ENCODE peak calls at places on chromosomes 5 and 9, in seven cellular contexts. One of them, this sample, is unnamed.

GRCh38 chr5:1636981-1637638 is 113.3 kb upstream of the LPCAT1 start:
- DNase-seq in tibial artery: no peak
- DNase-seq in CD8-positive, alpha-beta memory T cell: no peak
- DNase-seq in naive thymus-derived CD4-positive, alpha-beta T cell: no peak
- DNase-seq in pancreas: no peak
- DNase-seq in PC-9: no peak
- DNase-seq in right cardiac atrium: no peak
- DNase-seq in this sample: no peak

GRCh38 chr5:142063878-142064331 is 44.7 kb upstream of the NDFIP1 start:
- DNase-seq in tibial artery: peak
- DNase-seq in CD8-positive, alpha-beta memory T cell: peak
- DNase-seq in naive thymus-derived CD4-positive, alpha-beta T cell: no peak
- DNase-seq in pancreas: peak
- DNase-seq in PC-9: no peak
- DNase-seq in right cardiac atrium: peak
- DNase-seq in this sample: peak

GRCh38 chr5:168362097-168362885 is 70.8 kb downstream of the WWC1 start:
- DNase-seq in tibial artery: peak
- DNase-seq in CD8-positive, alpha-beta memory T cell: no peak
- DNase-seq in naive thymus-derived CD4-positive, alpha-beta T cell: no peak
- DNase-seq in pancreas: no peak
- DNase-seq in PC-9: no peak
- DNase-seq in right cardiac atrium: no peak
- DNase-seq in this sample: no peak

GRCh38 chr9:5389109-5389732 is 48.5 kb downstream of the PLGRKT start:
- DNase-seq in tibial artery: no peak
- DNase-seq in CD8-positive, alpha-beta memory T cell: no peak
- DNase-seq in naive thymus-derived CD4-positive, alpha-beta T cell: peak
- DNase-seq in pancreas: no peak
- DNase-seq in PC-9: no peak
- DNase-seq in right cardiac atrium: no peak
- DNase-seq in this sample: no peak

GRCh38 chr5:83967417-83967816 is 246.8 kb upstream of the HAPLN1 start:
- DNase-seq in tibial artery: no peak
- DNase-seq in CD8-positive, alpha-beta memory T cell: no peak
- DNase-seq in naive thymus-derived CD4-positive, alpha-beta T cell: no peak
- DNase-seq in pancreas: no peak
- DNase-seq in PC-9: no peak
- DNase-seq in right cardiac atrium: no peak
- DNase-seq in this sample: no peak

GRCh38 chr9:135287627-135288026 is 192.0 kb upstream of the PPP1R26 start:
- DNase-seq in tibial artery: no peak
- DNase-seq in CD8-positive, alpha-beta memory T cell: no peak
- DNase-seq in naive thymus-derived CD4-positive, alpha-beta T cell: no peak
- DNase-seq in pancreas: peak
- DNase-seq in PC-9: no peak
- DNase-seq in right cardiac atrium: no peak
- DNase-seq in this sample: no peak

GRCh38 chr5:66894480-66895240 is 298.5 kb downstream of the MAST4 start:
- DNase-seq in tibial artery: no peak
- DNase-seq in CD8-positive, alpha-beta memory T cell: no peak
- DNase-seq in naive thymus-derived CD4-positive, alpha-beta T cell: no peak
- DNase-seq in pancreas: no peak
- DNase-seq in PC-9: no peak
- DNase-seq in right cardiac atrium: no peak
- DNase-seq in this sample: no peak

GRCh38 chr9:124285903-124286291 is 28.1 kb downstream of the NEK6 start:
- DNase-seq in tibial artery: peak
- DNase-seq in CD8-positive, alpha-beta memory T cell: no peak
- DNase-seq in naive thymus-derived CD4-positive, alpha-beta T cell: peak
- DNase-seq in pancreas: no peak
- DNase-seq in PC-9: no peak
- DNase-seq in right cardiac atrium: peak
- DNase-seq in this sample: no peak

GRCh38 chr5:41794478-41794877 is 75.7 kb downstream of the OXCT1 start:
- DNase-seq in tibial artery: no peak
- DNase-seq in CD8-positive, alpha-beta memory T cell: no peak
- DNase-seq in naive thymus-derived CD4-positive, alpha-beta T cell: no peak
- DNase-seq in pancreas: no peak
- DNase-seq in PC-9: peak
- DNase-seq in right cardiac atrium: no peak
- DNase-seq in this sample: no peak

GRCh38 chr9:13149454-13149853 is 130.0 kb downstream of the MPDZ start:
- DNase-seq in tibial artery: no peak
- DNase-seq in CD8-positive, alpha-beta memory T cell: no peak
- DNase-seq in naive thymus-derived CD4-positive, alpha-beta T cell: no peak
- DNase-seq in pancreas: no peak
- DNase-seq in PC-9: no peak
- DNase-seq in right cardiac atrium: peak
- DNase-seq in this sample: no peak

GRCh38 chr9:119963798-119964372 is 594.6 kb upstream of the BRINP1 start:
- DNase-seq in tibial artery: no peak
- DNase-seq in CD8-positive, alpha-beta memory T cell: no peak
- DNase-seq in naive thymus-derived CD4-positive, alpha-beta T cell: no peak
- DNase-seq in pancreas: no peak
- DNase-seq in PC-9: peak
- DNase-seq in right cardiac atrium: no peak
- DNase-seq in this sample: no peak

GRCh38 chr5:142984016-142984415 is 213.8 kb downstream of the ARHGAP26 start:
- DNase-seq in tibial artery: no peak
- DNase-seq in CD8-positive, alpha-beta memory T cell: no peak
- DNase-seq in naive thymus-derived CD4-positive, alpha-beta T cell: no peak
- DNase-seq in pancreas: no peak
- DNase-seq in PC-9: no peak
- DNase-seq in right cardiac atrium: no peak
- DNase-seq in this sample: no peak

GRCh38 chr9:33884856-33885701 is 68.1 kb downstream of the UBE2R2 start:
- DNase-seq in tibial artery: no peak
- DNase-seq in CD8-positive, alpha-beta memory T cell: no peak
- DNase-seq in naive thymus-derived CD4-positive, alpha-beta T cell: no peak
- DNase-seq in pancreas: no peak
- DNase-seq in PC-9: peak
- DNase-seq in right cardiac atrium: peak
- DNase-seq in this sample: no peak

GRCh38 chr5:13580058-13580457 is 364.4 kb downstream of the DNAH5 start:
- DNase-seq in tibial artery: no peak
- DNase-seq in CD8-positive, alpha-beta memory T cell: no peak
- DNase-seq in naive thymus-derived CD4-positive, alpha-beta T cell: no peak
- DNase-seq in pancreas: no peak
- DNase-seq in PC-9: no peak
- DNase-seq in right cardiac atrium: no peak
- DNase-seq in this sample: no peak

GRCh38 chr9:20579544-20580309 is 42.6 kb downstream of the MLLT3 start:
- DNase-seq in tibial artery: no peak
- DNase-seq in CD8-positive, alpha-beta memory T cell: no peak
- DNase-seq in naive thymus-derived CD4-positive, alpha-beta T cell: no peak
- DNase-seq in pancreas: no peak
- DNase-seq in PC-9: no peak
- DNase-seq in right cardiac atrium: no peak
- DNase-seq in this sample: no peak

GRCh38 chr5:165161204-165161603 is 1655.8 kb downstream of the MAT2B start:
- DNase-seq in tibial artery: no peak
- DNase-seq in CD8-positive, alpha-beta memory T cell: no peak
- DNase-seq in naive thymus-derived CD4-positive, alpha-beta T cell: no peak
- DNase-seq in pancreas: no peak
- DNase-seq in PC-9: no peak
- DNase-seq in right cardiac atrium: no peak
- DNase-seq in this sample: no peak

GRCh38 chr9:8769153-8769552 is 969.6 kb upstream of the DMAC1 start:
- DNase-seq in tibial artery: no peak
- DNase-seq in CD8-positive, alpha-beta memory T cell: no peak
- DNase-seq in naive thymus-derived CD4-positive, alpha-beta T cell: no peak
- DNase-seq in pancreas: no peak
- DNase-seq in PC-9: no peak
- DNase-seq in right cardiac atrium: no peak
- DNase-seq in this sample: no peak

GRCh38 chr9:129624168-129624759 is 1.7 kb upstream of the NTMT1 start:
- DNase-seq in tibial artery: peak
- DNase-seq in CD8-positive, alpha-beta memory T cell: peak
- DNase-seq in naive thymus-derived CD4-positive, alpha-beta T cell: peak
- DNase-seq in pancreas: peak
- DNase-seq in PC-9: peak
- DNase-seq in right cardiac atrium: no peak
- DNase-seq in this sample: peak

GRCh38 chr5:7015586-7016256 is 302.5 kb downstream of the TENT4A start:
- DNase-seq in tibial artery: no peak
- DNase-seq in CD8-positive, alpha-beta memory T cell: no peak
- DNase-seq in naive thymus-derived CD4-positive, alpha-beta T cell: no peak
- DNase-seq in pancreas: no peak
- DNase-seq in PC-9: peak
- DNase-seq in right cardiac atrium: no peak
- DNase-seq in this sample: no peak

GRCh38 chr9:88033303-88033702 is 59.0 kb upstream of the CDK20 start:
- DNase-seq in tibial artery: no peak
- DNase-seq in CD8-positive, alpha-beta memory T cell: no peak
- DNase-seq in naive thymus-derived CD4-positive, alpha-beta T cell: no peak
- DNase-seq in pancreas: no peak
- DNase-seq in PC-9: no peak
- DNase-seq in right cardiac atrium: no peak
- DNase-seq in this sample: no peak
- H3K27ac ChIP-seq in tibial artery: no peak
- H3K27ac ChIP-seq in CD8-positive, alpha-beta memory T cell: no peak
- H3K27ac ChIP-seq in naive thymus-derived CD4-positive, alpha-beta T cell: no peak
- H3K27ac ChIP-seq in pancreas: no peak
- H3K27ac ChIP-seq in PC-9: no peak
- H3K27ac ChIP-seq in right cardiac atrium: no peak
- H3K27ac ChIP-seq in this sample: no peak

DNA sequence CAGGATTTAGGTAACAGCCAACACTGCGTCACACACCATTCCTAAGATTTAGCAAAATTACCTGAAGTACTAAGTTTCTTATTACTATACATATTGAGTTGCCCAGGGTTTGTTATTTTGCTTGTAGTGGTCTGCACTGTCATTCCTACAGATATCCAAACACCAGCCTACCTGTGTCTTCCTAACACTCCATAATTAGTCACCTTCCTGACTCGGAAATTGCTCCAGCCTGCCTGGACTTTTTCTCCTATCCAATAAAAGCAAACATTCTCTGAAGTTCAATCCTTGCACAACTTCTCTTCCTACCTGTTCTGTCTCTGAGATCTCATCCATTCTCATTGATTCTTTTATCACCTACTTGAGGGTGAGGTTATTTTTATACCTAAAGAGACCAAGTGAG is 243.9 kb downstream of the NR2F1-AS1 start:
- DNase-seq in tibial artery: no peak
- DNase-seq in CD8-positive, alpha-beta memory T cell: no peak
- DNase-seq in naive thymus-derived CD4-positive, alpha-beta T cell: no peak
- DNase-seq in pancreas: no peak
- DNase-seq in PC-9: no peak
- DNase-seq in right cardiac atrium: no peak
- DNase-seq in this sample: no peak
- H3K27ac ChIP-seq in tibial artery: no peak
- H3K27ac ChIP-seq in CD8-positive, alpha-beta memory T cell: no peak
- H3K27ac ChIP-seq in naive thymus-derived CD4-positive, alpha-beta T cell: no peak
- H3K27ac ChIP-seq in pancreas: no peak
- H3K27ac ChIP-seq in PC-9: no peak
- H3K27ac ChIP-seq in right cardiac atrium: no peak
- H3K27ac ChIP-seq in this sample: no peak

GRCh38 chr9:92608221-92609141 is 61.5 kb downstream of the IPPK start:
- DNase-seq in tibial artery: peak
- DNase-seq in CD8-positive, alpha-beta memory T cell: no peak
- DNase-seq in naive thymus-derived CD4-positive, alpha-beta T cell: no peak
- DNase-seq in pancreas: no peak
- DNase-seq in PC-9: no peak
- DNase-seq in right cardiac atrium: peak
- DNase-seq in this sample: no peak

GRCh38 chr9:92610470-92611420 is 59.2 kb downstream of the IPPK start:
- DNase-seq in tibial artery: no peak
- DNase-seq in CD8-positive, alpha-beta memory T cell: no peak
- DNase-seq in naive thymus-derived CD4-positive, alpha-beta T cell: no peak
- DNase-seq in pancreas: no peak
- DNase-seq in PC-9: no peak
- DNase-seq in right cardiac atrium: no peak
- DNase-seq in this sample: no peak

GRCh38 chr9:92607088-92607487 is 62.8 kb downstream of the IPPK start:
- DNase-seq in tibial artery: no peak
- DNase-seq in CD8-positive, alpha-beta memory T cell: no peak
- DNase-seq in naive thymus-derived CD4-positive, alpha-beta T cell: no peak
- DNase-seq in pancreas: no peak
- DNase-seq in PC-9: no peak
- DNase-seq in right cardiac atrium: no peak
- DNase-seq in this sample: no peak

GRCh38 chr9:92607773-92608172 is 62.2 kb downstream of the IPPK start:
- DNase-seq in tibial artery: no peak
- DNase-seq in CD8-positive, alpha-beta memory T cell: no peak
- DNase-seq in naive thymus-derived CD4-positive, alpha-beta T cell: no peak
- DNase-seq in pancreas: no peak
- DNase-seq in PC-9: no peak
- DNase-seq in right cardiac atrium: no peak
- DNase-seq in this sample: no peak

GRCh38 chr9:92609142-92609500 is 60.8 kb downstream of the IPPK start:
- DNase-seq in tibial artery: no peak
- DNase-seq in CD8-positive, alpha-beta memory T cell: no peak
- DNase-seq in naive thymus-derived CD4-positive, alpha-beta T cell: no peak
- DNase-seq in pancreas: no peak
- DNase-seq in PC-9: no peak
- DNase-seq in right cardiac atrium: no peak
- DNase-seq in this sample: no peak
- H3K27ac ChIP-seq in tibial artery: peak
- H3K27ac ChIP-seq in CD8-positive, alpha-beta memory T cell: no peak
- H3K27ac ChIP-seq in naive thymus-derived CD4-positive, alpha-beta T cell: no peak
- H3K27ac ChIP-seq in pancreas: no peak
- H3K27ac ChIP-seq in PC-9: no peak
- H3K27ac ChIP-seq in right cardiac atrium: peak
- H3K27ac ChIP-seq in this sample: no peak

GRCh38 chr9:16579872-16580432 is 290.5 kb downstream of the BNC2 start:
- DNase-seq in tibial artery: no peak
- DNase-seq in CD8-positive, alpha-beta memory T cell: no peak
- DNase-seq in naive thymus-derived CD4-positive, alpha-beta T cell: no peak
- DNase-seq in pancreas: no peak
- DNase-seq in PC-9: no peak
- DNase-seq in right cardiac atrium: no peak
- DNase-seq in this sample: no peak

GRCh38 chr9:16575142-16575877 is 295.2 kb downstream of the BNC2 start:
- DNase-seq in tibial artery: no peak
- DNase-seq in CD8-positive, alpha-beta memory T cell: no peak
- DNase-seq in naive thymus-derived CD4-positive, alpha-beta T cell: no peak
- DNase-seq in pancreas: no peak
- DNase-seq in PC-9: no peak
- DNase-seq in right cardiac atrium: no peak
- DNase-seq in this sample: no peak

GRCh38 chr9:16572005-16572727 is 298.3 kb downstream of the BNC2 start:
- DNase-seq in tibial artery: no peak
- DNase-seq in CD8-positive, alpha-beta memory T cell: no peak
- DNase-seq in naive thymus-derived CD4-positive, alpha-beta T cell: no peak
- DNase-seq in pancreas: no peak
- DNase-seq in PC-9: no peak
- DNase-seq in right cardiac atrium: no peak
- DNase-seq in this sample: no peak

GRCh38 chr9:16571127-16571848 is 299.2 kb downstream of the BNC2 start:
- DNase-seq in tibial artery: no peak
- DNase-seq in CD8-positive, alpha-beta memory T cell: no peak
- DNase-seq in naive thymus-derived CD4-positive, alpha-beta T cell: no peak
- DNase-seq in pancreas: no peak
- DNase-seq in PC-9: no peak
- DNase-seq in right cardiac atrium: no peak
- DNase-seq in this sample: no peak

DNA sequence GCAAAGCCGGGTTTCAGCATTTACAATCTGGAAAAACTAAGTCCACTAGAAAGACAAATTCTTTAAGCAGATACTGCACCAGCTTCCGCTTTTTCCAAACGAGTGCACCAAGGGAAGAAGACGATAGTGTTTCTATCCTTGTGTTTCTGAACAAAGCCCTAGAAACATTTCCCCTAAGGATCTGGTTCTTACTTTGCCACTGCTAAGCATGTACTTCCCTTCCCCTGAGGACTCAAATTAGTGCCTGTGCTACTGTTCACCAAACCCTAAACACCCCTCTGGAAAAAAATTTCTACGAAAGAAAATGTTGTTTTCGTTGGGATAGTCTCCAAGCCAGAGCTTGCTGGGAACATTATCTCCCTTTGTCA is 294.6 kb downstream of the BNC2 start:
- DNase-seq in tibial artery: no peak
- DNase-seq in CD8-positive, alpha-beta memory T cell: no peak
- DNase-seq in naive thymus-derived CD4-positive, alpha-beta T cell: no peak
- DNase-seq in pancreas: no peak
- DNase-seq in PC-9: no peak
- DNase-seq in right cardiac atrium: no peak
- DNase-seq in this sample: no peak
- H3K27ac ChIP-seq in tibial artery: no peak
- H3K27ac ChIP-seq in CD8-positive, alpha-beta memory T cell: no peak
- H3K27ac ChIP-seq in naive thymus-derived CD4-positive, alpha-beta T cell: no peak
- H3K27ac ChIP-seq in pancreas: no peak
- H3K27ac ChIP-seq in PC-9: no peak
- H3K27ac ChIP-seq in right cardiac atrium: no peak
- H3K27ac ChIP-seq in this sample: no peak